ENCODE peak calls at places on chromosomes 12 and 14, in four cellular contexts. E, L, W and B are unnamed samples.

GRCh38 chr12:91515944-91516739 is 333.5 kb upstream of the DCN start:
- DNase-seq in E (no peak), L (peak), W (no peak), B (no peak)

GRCh38 chr12:113136128-113136989 is 798 bp upstream of the RASAL1 start:
- DNase-seq in E (peak), L (no peak), W (peak), B (no peak)

GRCh38 chr12:67155863-67156262 is 113.3 kb upstream of the CAND1 start:
- DNase-seq in E (no peak), L (peak), W (no peak), B (no peak)

GRCh38 chr12:104222981-104223380 is 7.4 kb downstream of the TXNRD1 start:
- DNase-seq in E (no peak), L (no peak), W (no peak), B (no peak)

GRCh38 chr12:54983536-54984102 is 943 bp downstream of the TESPA1 start:
- DNase-seq in E (peak), L (no peak), W (peak), B (no peak)

GRCh38 chr12:48996794-48997718 is 2.1 kb downstream of the DDN start:
- DNase-seq in E (peak), L (peak), W (peak), B (peak)

GRCh38 chr14:69154779-69155178 is 1.9 kb upstream of the DCAF5 start:
- DNase-seq in E (no peak), L (peak), W (no peak), B (no peak)

GRCh38 chr12:123741937-123742572 is 20.0 kb upstream of the DNAH10 start:
- DNase-seq in E (no peak), L (no peak), W (no peak), B (no peak)

GRCh38 chr14:23916446-23916845 is 37.1 kb upstream of the DHRS4 start:
- DNase-seq in E (no peak), L (no peak), W (no peak), B (no peak)

GRCh38 chr14:73662439-73663056 is 17.8 kb downstream of the DNAL1 start:
- DNase-seq in E (no peak), L (peak), W (no peak), B (no peak)

GRCh38 chr12:124303579-124304313 is 8.9 kb downstream of the RFLNA start:
- DNase-seq in E (no peak), L (no peak), W (no peak), B (no peak)

GRCh38 chr12:26274441-26275312 is 79.3 kb downstream of the SSPN start:
- DNase-seq in E (peak), L (no peak), W (no peak), B (no peak)

GRCh38 chr14:42222924-42223471 is 616.3 kb downstream of the LRFN5 start:
- DNase-seq in E (no peak), L (peak), W (no peak), B (no peak)

GRCh38 chr12:120571299-120571698 is 9.9 kb downstream of the POP5 start:
- DNase-seq in E (no peak), L (no peak), W (no peak), B (no peak)

GRCh38 chr14:55412686-55413085 is 1.1 kb upstream of the ATG14 start:
- DNase-seq in E (no peak), L (peak), W (no peak), B (no peak)

GRCh38 chr12:79016181-79016580 is 151.6 kb downstream of the SYT1 start:
- DNase-seq in E (no peak), L (no peak), W (no peak), B (no peak)

GRCh38 chr14:67514203-67514607 is 18.9 kb upstream of the PLEKHH1 start:
- DNase-seq in E (no peak), L (no peak), W (no peak), B (peak)

GRCh38 chr14:104877066-104877805 is 12.2 kb downstream of the CEP170B start:
- DNase-seq in E (no peak), L (no peak), W (no peak), B (no peak)

GRCh38 chr12:88431245-88431644 is 149.0 kb downstream of the KITLG start:
- DNase-seq in E (no peak), L (no peak), W (no peak), B (no peak)